ENCODE peak calls at places on chromosome 19, in eight cellular contexts. B, C, S, H, F, O, K and Z are unnamed samples.

GRCh38 chr19:55643003-55643732 is at the start of gene ZNF581:
- DNase-seq in B (peak), C (no peak), S (peak), H (peak), F (peak), O (no peak), K (peak), Z (peak)

GRCh38 chr19:27742041-27742440 is 1470.9 kb downstream of the UQCRFS1 start:
- DNase-seq in B (no peak), C (no peak), S (no peak), H (no peak), F (no peak), O (no peak), K (no peak), Z (no peak)

GRCh38 chr19:16442386-16443276 is 29.1 kb downstream of the EPS15L1 start:
- DNase-seq in B (no peak), C (no peak), S (no peak), H (no peak), F (no peak), O (no peak), K (no peak), Z (no peak)

GRCh38 chr19:48698046-48698445 is 2.3 kb downstream of the FUT2 start:
- DNase-seq in B (no peak), C (no peak), S (peak), H (peak), F (peak), O (no peak), K (no peak), Z (peak)

GRCh38 chr19:14366529-14366928 is 14.7 kb upstream of the ADGRE5 start:
- DNase-seq in B (peak), C (peak), S (peak), H (peak), F (peak), O (no peak), K (peak), Z (peak)

GRCh38 chr19:39194832-39195542 is 1.8 kb upstream of the NCCRP1 start:
- DNase-seq in B (no peak), C (no peak), S (no peak), H (no peak), F (peak), O (no peak), K (no peak), Z (no peak)

GRCh38 chr19:18865973-18866799 is 29.8 kb downstream of the CERS1 start:
- DNase-seq in B (peak), C (no peak), S (peak), H (peak), F (peak), O (no peak), K (no peak), Z (peak)

GRCh38 chr19:18785179-18786124 is 5.7 kb downstream of the COMP start:
- DNase-seq in B (peak), C (no peak), S (peak), H (peak), F (peak), O (no peak), K (no peak), Z (peak)

GRCh38 chr19:49850221-49850486 is 805 bp upstream of the PTOV1 start:
- DNase-seq in B (no peak), C (no peak), S (no peak), H (no peak), F (no peak), O (no peak), K (no peak), Z (no peak)

GRCh38 chr19:21482863-21483276 is 22.5 kb upstream of the ZNF429 start:
- DNase-seq in B (no peak), C (no peak), S (peak), H (peak), F (peak), O (no peak), K (peak), Z (peak)

GRCh38 chr19:41707502-41707812 is 969 bp upstream of the CEACAM5 start:
- DNase-seq in B (no peak), C (no peak), S (no peak), H (no peak), F (no peak), O (no peak), K (no peak), Z (no peak)

GRCh38 chr19:51799311-51799997 is 4.5 kb downstream of the FPR3 start:
- DNase-seq in B (no peak), C (no peak), S (peak), H (peak), F (peak), O (no peak), K (peak), Z (peak)

GRCh38 chr19:55257461-55258411 is 1.1 kb downstream of the PPP6R1 start:
- DNase-seq in B (no peak), C (no peak), S (peak), H (no peak), F (no peak), O (no peak), K (peak), Z (no peak)

GRCh38 chr19:57348136-57348535 is 2.9 kb upstream of the ZNF304 start:
- DNase-seq in B (no peak), C (no peak), S (peak), H (no peak), F (no peak), O (no peak), K (no peak), Z (peak)

GRCh38 chr19:58042709-58043340 is 9.0 kb downstream of the ZSCAN1 start:
- DNase-seq in B (no peak), C (no peak), S (no peak), H (no peak), F (no peak), O (no peak), K (no peak), Z (no peak)

GRCh38 chr19:41701401-41702075 is 6.9 kb upstream of the CEACAM5 start:
- DNase-seq in B (no peak), C (no peak), S (no peak), H (no peak), F (peak), O (no peak), K (no peak), Z (no peak)

GRCh38 chr19:19488041-19488874 is 27.1 kb downstream of the TSSK6 start:
- DNase-seq in B (no peak), C (no peak), S (peak), H (no peak), F (no peak), O (no peak), K (no peak), Z (no peak)

GRCh38 chr19:512548-513365 is 5.5 kb downstream of the TPGS1 start:
- DNase-seq in B (no peak), C (no peak), S (no peak), H (no peak), F (no peak), O (no peak), K (no peak), Z (no peak)

GRCh38 chr19:47614559-47614958 is 5.6 kb downstream of the BICRA start:
- DNase-seq in B (no peak), C (no peak), S (no peak), H (no peak), F (no peak), O (no peak), K (no peak), Z (no peak)
- TF ChIP-seq CTCF in B (no peak), C (no peak), S (no peak), H (no peak), F (no peak), O (no peak), K (no peak), Z (no peak)

DNA sequence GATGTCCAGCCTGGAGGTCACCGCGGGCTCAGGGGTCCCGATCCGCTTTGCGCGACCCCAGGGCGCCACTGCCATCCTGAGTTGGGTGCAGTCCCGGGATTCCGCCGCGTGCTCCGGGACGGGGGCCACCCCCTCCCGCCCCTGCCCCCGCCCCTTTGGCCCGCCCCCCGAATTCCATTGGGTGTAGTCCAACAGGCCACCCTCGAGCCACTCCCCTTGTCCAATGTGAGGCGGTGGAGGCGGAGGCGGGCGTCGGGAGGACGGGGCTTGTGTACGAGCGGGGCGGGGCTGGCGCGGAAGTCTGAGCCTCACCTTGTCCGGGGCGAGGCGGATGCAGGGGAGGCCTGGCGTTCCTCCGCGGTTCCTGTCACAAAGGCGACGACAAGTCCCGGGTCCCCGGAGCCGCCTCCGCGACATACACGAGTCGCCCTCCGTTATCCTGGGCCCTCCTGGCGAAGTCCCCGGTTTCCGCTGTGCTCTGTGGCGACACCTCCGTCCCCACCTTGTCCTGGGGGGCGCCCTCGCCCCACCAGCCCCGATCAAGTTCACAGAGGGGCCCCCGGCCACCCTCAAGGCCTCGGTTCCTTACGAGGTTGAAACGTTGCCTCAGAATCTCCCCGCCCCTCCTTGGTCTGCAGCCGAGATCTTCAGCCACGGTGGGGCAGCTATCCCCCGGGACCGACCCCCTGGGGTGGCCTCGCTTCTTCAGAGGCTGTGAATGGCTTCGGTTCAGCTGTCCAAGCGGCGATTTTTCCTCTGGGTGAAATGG is 1.2 kb downstream of the LDLR start:
- DNase-seq in B (peak), C (peak), S (peak), H (peak), F (peak), O (no peak), K (peak), Z (peak)
- TF ChIP-seq CTCF in B (no peak), C (no peak), S (no peak), H (no peak), F (no peak), O (no peak), K (no peak), Z (peak)

GRCh38 chr19:33377586-33378475 is 4.3 kb downstream of the CEBPG start:
- DNase-seq in B (no peak), C (no peak), S (peak), H (no peak), F (no peak), O (no peak), K (no peak), Z (no peak)
- TF ChIP-seq CTCF in B (no peak), C (no peak), S (no peak), H (no peak), F (no peak), O (no peak), K (no peak), Z (no peak)

GRCh38 chr19:11598103-11598483 is 810 bp downstream of the ZNF627 start:
- DNase-seq in B (no peak), C (no peak), S (peak), H (no peak), F (no peak), O (no peak), K (no peak), Z (peak)

GRCh38 chr19:11594084-11594483 is 3.2 kb upstream of the ZNF627 start:
- DNase-seq in B (no peak), C (no peak), S (no peak), H (no peak), F (no peak), O (no peak), K (no peak), Z (no peak)

GRCh38 chr19:11598746-11599145 is 1.5 kb downstream of the ZNF627 start:
- DNase-seq in B (no peak), C (no peak), S (no peak), H (no peak), F (no peak), O (no peak), K (no peak), Z (no peak)

GRCh38 chr19:11596156-11596555 is 1.1 kb upstream of the ZNF627 start:
- DNase-seq in B (no peak), C (no peak), S (no peak), H (no peak), F (no peak), O (no peak), K (no peak), Z (no peak)

GRCh38 chr19:11597202-11598102 is at the start of gene ZNF627:
- DNase-seq in B (peak), C (peak), S (peak), H (peak), F (peak), O (peak), K (peak), Z (peak)
- TF ChIP-seq CTCF in B (peak), C (no peak), S (peak), H (peak), F (no peak), O (no peak), K (peak), Z (peak)

GRCh38 chr19:12202250-12202649 is 39.4 kb downstream of the ZNF136 start:
- DNase-seq in B (no peak), C (no peak), S (no peak), H (no peak), F (peak), O (no peak), K (no peak), Z (no peak)
- TF ChIP-seq CTCF in B (no peak), C (no peak), S (no peak), H (no peak), F (peak), O (no peak), K (peak), Z (peak)

DNA sequence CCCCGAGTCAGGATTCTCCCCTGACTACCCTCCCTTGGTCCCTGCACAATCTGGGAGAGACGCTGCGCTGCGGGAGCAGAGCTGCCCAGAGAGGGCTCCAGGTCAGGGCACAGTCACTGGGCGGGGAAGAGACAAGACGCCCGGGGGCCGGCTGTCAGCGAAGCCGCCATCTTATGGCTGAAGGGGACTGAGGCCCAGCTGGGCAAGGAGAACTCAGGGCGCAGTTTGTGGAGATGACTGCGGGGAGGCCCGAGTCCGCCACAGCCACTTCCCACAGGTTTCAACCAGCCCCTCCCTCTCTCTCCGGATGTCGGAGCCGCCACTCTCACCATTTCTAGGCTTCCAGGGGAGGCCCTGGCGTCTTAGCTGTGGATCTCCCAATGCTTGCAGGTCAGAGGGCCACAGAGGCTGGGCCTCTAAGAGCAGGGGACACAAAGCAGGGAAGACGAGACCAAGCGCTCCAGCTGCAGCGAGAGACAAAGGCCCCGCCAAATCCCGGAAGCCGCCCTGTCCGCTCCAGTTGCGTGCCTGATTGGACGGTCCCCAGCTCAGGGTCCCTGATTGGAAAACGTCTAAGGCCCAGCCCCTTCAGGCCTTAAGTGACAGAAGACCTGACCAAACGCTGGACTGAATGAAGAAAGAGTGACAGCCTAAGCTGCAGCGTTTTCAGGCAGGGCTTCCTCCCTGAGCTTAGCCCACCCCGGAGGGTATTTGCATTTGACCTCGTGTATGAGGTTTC is at the start of gene ZNF724:
- DNase-seq in B (peak), C (peak), S (peak), H (peak), F (peak), O (peak), K (peak), Z (peak)
- TF ChIP-seq CTCF in B (no peak), C (no peak), S (no peak), H (no peak), F (no peak), O (no peak), K (no peak), Z (no peak)

GRCh38 chr19:31781542-31781941 is 432.3 kb upstream of the TSHZ3 start:
- DNase-seq in B (no peak), C (no peak), S (no peak), H (no peak), F (no peak), O (no peak), K (no peak), Z (no peak)

GRCh38 chr19:31783592-31783991 is 434.4 kb upstream of the TSHZ3 start:
- DNase-seq in B (no peak), C (no peak), S (no peak), H (no peak), F (no peak), O (no peak), K (no peak), Z (no peak)

DNA sequence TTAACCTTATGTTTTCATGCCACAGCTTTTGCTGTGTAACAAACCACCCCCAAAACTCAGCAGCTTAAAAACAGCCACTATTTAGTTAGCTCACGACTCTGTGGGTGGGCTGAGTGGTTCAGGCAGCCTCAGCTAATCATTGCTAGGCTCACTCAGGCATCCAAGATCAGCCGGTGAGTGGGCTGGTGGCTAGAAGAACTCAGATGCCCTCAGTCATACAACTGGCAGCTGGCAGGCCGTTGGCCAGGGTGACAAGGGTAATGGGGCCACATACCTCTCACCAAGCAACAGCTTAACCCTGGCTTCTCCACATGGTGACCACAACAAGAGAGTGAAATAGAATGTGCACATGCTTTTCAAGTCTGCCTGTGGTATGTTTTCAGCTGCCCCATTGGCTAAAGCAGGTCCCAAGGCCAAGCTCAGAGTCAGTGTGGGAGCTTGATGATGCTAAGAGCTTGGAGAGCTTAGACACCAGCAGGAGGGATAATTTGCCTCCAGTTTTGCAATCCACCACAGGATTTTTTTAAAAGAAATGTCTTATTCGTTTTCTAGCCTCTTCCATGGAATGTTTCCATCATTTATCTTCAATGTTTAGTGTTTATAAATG is 435.5 kb upstream of the TSHZ3 start:
- DNase-seq in B (no peak), C (no peak), S (no peak), H (no peak), F (no peak), O (no peak), K (no peak), Z (no peak)
- TF ChIP-seq CTCF in B (no peak), C (no peak), S (no peak), H (no peak), F (no peak), O (no peak), K (no peak), Z (no peak)

GRCh38 chr19:29969891-29970290 is 27.9 kb downstream of the URI1 start:
- DNase-seq in B (no peak), C (no peak), S (no peak), H (no peak), F (no peak), O (no peak), K (no peak), Z (no peak)

GRCh38 chr19:29971002-29971401 is 29.0 kb downstream of the URI1 start:
- DNase-seq in B (no peak), C (no peak), S (no peak), H (no peak), F (no peak), O (no peak), K (no peak), Z (no peak)

GRCh38 chr19:29966594-29967249 is 24.7 kb downstream of the URI1 start:
- DNase-seq in B (no peak), C (no peak), S (peak), H (peak), F (peak), O (no peak), K (no peak), Z (peak)

GRCh38 chr19:29965529-29965928 is 23.5 kb downstream of the URI1 start:
- DNase-seq in B (no peak), C (no peak), S (peak), H (peak), F (no peak), O (no peak), K (no peak), Z (peak)

GRCh38 chr19:29967623-29968022 is 25.6 kb downstream of the URI1 start:
- DNase-seq in B (no peak), C (no peak), S (peak), H (peak), F (peak), O (no peak), K (no peak), Z (no peak)
- TF ChIP-seq CTCF in B (no peak), C (no peak), S (no peak), H (no peak), F (no peak), O (no peak), K (no peak), Z (no peak)

GRCh38 chr19:8459520-8460260 is 14.9 kb downstream of the HNRNPM start:
- DNase-seq in B (no peak), C (no peak), S (peak), H (peak), F (no peak), O (peak), K (no peak), Z (peak)

GRCh38 chr19:8460516-8461298 is 15.9 kb downstream of the HNRNPM start:
- DNase-seq in B (no peak), C (no peak), S (peak), H (no peak), F (no peak), O (no peak), K (no peak), Z (no peak)

GRCh38 chr19:8458380-8458779 is 13.6 kb downstream of the HNRNPM start:
- DNase-seq in B (no peak), C (no peak), S (no peak), H (no peak), F (no peak), O (no peak), K (no peak), Z (no peak)

GRCh38 chr19:8457802-8458201 is 13.0 kb downstream of the HNRNPM start:
- DNase-seq in B (no peak), C (no peak), S (peak), H (no peak), F (no peak), O (no peak), K (no peak), Z (no peak)

DNA sequence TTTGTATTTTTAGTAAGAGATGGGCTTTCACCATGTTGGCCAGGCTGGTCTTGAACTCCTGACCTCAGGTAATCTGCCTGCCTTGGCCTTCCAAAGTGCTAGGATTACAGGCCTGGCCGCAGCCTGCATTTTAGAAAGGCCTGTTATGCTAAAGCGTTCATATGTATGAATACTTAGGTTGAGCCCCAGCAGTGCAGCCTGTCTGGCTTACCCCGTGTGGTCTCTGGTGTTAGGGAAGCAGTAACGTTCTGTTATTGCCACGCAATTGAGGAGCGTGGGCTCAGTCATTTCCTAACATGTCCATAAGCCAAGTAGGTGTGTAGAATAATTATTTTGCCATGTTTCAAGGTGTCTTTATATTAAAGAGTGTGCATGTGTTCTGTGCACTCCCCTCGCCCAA is 14.3 kb downstream of the HNRNPM start:
- DNase-seq in B (no peak), C (no peak), S (no peak), H (no peak), F (no peak), O (no peak), K (no peak), Z (no peak)
- TF ChIP-seq CTCF in B (no peak), C (no peak), S (no peak), H (no peak), F (no peak), O (no peak), K (no peak), Z (no peak)